ENCODE peak calls at places on chromosomes 3 and 15, in five cellular contexts. H is pulmonary artery endothelial cell; P is stimulated activated CD4-positive, alpha-beta T cell treated with anti-CD3 and anti-CD28 coated beads, Interleukin-15, amount 100 ng/mL, for 1 hour; R is HT1080; X is stimulated activated CD8-positive, alpha-beta memory T cell treated with anti-CD3 and anti-CD28 coated beads, Interleukin-12 subunit alpha, Interleukin-12 subunit beta, amount 100 ng/mL, for 1 hour. J is an unnamed sample.

GRCh38 chr3:183328823-183329222 is 75.8 kb downstream of the B3GNT5 start:
- DNase-seq in H (no peak), P (no peak), R (peak), X (no peak), J (no peak)

GRCh38 chr3:190302209-190302885 is 19.9 kb downstream of the CLDN1 start:
- DNase-seq in H (no peak), P (no peak), R (peak), X (no peak), J (no peak)

GRCh38 chr3:151933224-151933858 is 59.9 kb downstream of the SUCNR1 start:
- DNase-seq in H (no peak), P (no peak), R (no peak), X (no peak), J (no peak)

GRCh38 chr3:140766465-140766864 is 88.6 kb downstream of the TRIM42 start:
- DNase-seq in H (no peak), P (no peak), R (no peak), X (no peak), J (no peak)

GRCh38 chr15:76190767-76191538 is 120.3 kb downstream of the ETFA start:
- DNase-seq in H (peak), P (peak), R (peak), X (peak), J (peak)

GRCh38 chr3:195168009-195168759 is 102.8 kb downstream of the XXYLT1 start:
- DNase-seq in H (no peak), P (no peak), R (no peak), X (no peak), J (no peak)

GRCh38 chr3:14360123-14360881 is 42.1 kb upstream of the SLC6A6 start:
- DNase-seq in H (no peak), P (no peak), R (no peak), X (no peak), J (no peak)

GRCh38 chr3:171001957-171002694 is 24.4 kb downstream of the SLC2A2 start:
- DNase-seq in H (no peak), P (no peak), R (peak), X (no peak), J (no peak)

J was measured in stromal cell of bone marrow.